ENCODE peak calls at places on chromosomes 4 and X, in nine cellular contexts. One of them, this sample, is unnamed.

GRCh38 chr4:1299301-1299860 is 9.7 kb downstream of the MAEA start:
- DNase-seq in uterus: no peak
- DNase-seq in RWPE1: no peak
- DNase-seq in right atrium auricular region: no peak
- DNase-seq in upper lobe of left lung: peak
- DNase-seq in suprapubic skin: peak
- DNase-seq in hippocampal formation: no peak
- DNase-seq in GM13977: no peak
- DNase-seq in adipocyte: no peak
- DNase-seq in this sample: no peak

GRCh38 chr4:122073615-122074014 is 78.5 kb upstream of the BLTP1 start:
- DNase-seq in uterus: no peak
- DNase-seq in RWPE1: no peak
- DNase-seq in right atrium auricular region: no peak
- DNase-seq in upper lobe of left lung: no peak
- DNase-seq in suprapubic skin: no peak
- DNase-seq in hippocampal formation: no peak
- DNase-seq in GM13977: no peak
- DNase-seq in adipocyte: no peak
- DNase-seq in this sample: no peak

GRCh38 chr4:93053140-93053539 is 749.4 kb downstream of the GRID2 start:
- DNase-seq in uterus: no peak
- DNase-seq in RWPE1: no peak
- DNase-seq in right atrium auricular region: no peak
- DNase-seq in upper lobe of left lung: no peak
- DNase-seq in suprapubic skin: no peak
- DNase-seq in hippocampal formation: no peak
- DNase-seq in GM13977: no peak
- DNase-seq in adipocyte: no peak
- DNase-seq in this sample: no peak

GRCh38 chrX:69388526-69388925 is 115.6 kb upstream of the NALF2 start:
- DNase-seq in uterus: no peak
- DNase-seq in RWPE1: no peak
- DNase-seq in right atrium auricular region: no peak
- DNase-seq in upper lobe of left lung: no peak
- DNase-seq in suprapubic skin: no peak
- DNase-seq in hippocampal formation: no peak
- DNase-seq in GM13977: no peak
- DNase-seq in adipocyte: no peak
- DNase-seq in this sample: no peak

GRCh38 chr4:129453524-129453923 is 357.6 kb downstream of the C4orf33 start:
- DNase-seq in uterus: no peak
- DNase-seq in RWPE1: no peak
- DNase-seq in right atrium auricular region: no peak
- DNase-seq in upper lobe of left lung: no peak
- DNase-seq in suprapubic skin: no peak
- DNase-seq in hippocampal formation: peak
- DNase-seq in GM13977: no peak
- DNase-seq in adipocyte: no peak
- DNase-seq in this sample: no peak

GRCh38 chrX:45633419-45633818 is 432.7 kb upstream of the DIPK2B start:
- DNase-seq in uterus: no peak
- DNase-seq in RWPE1: no peak
- DNase-seq in right atrium auricular region: no peak
- DNase-seq in upper lobe of left lung: no peak
- DNase-seq in suprapubic skin: no peak
- DNase-seq in hippocampal formation: no peak
- DNase-seq in GM13977: no peak
- DNase-seq in adipocyte: no peak
- DNase-seq in this sample: no peak

GRCh38 chr4:2168469-2169319 is 73.2 kb downstream of the HAUS3 start:
- DNase-seq in uterus: no peak
- DNase-seq in RWPE1: no peak
- DNase-seq in right atrium auricular region: no peak
- DNase-seq in upper lobe of left lung: no peak
- DNase-seq in suprapubic skin: no peak
- DNase-seq in hippocampal formation: no peak
- DNase-seq in GM13977: no peak
- DNase-seq in adipocyte: no peak
- DNase-seq in this sample: no peak

GRCh38 chr4:169823685-169824084 is 65.9 kb upstream of the HPF1 start:
- DNase-seq in uterus: no peak
- DNase-seq in RWPE1: peak
- DNase-seq in right atrium auricular region: no peak
- DNase-seq in upper lobe of left lung: no peak
- DNase-seq in suprapubic skin: no peak
- DNase-seq in hippocampal formation: no peak
- DNase-seq in GM13977: peak
- DNase-seq in adipocyte: peak
- DNase-seq in this sample: peak

GRCh38 chrX:41449615-41450014 is 2.5 kb downstream of the NYX start:
- DNase-seq in uterus: no peak
- DNase-seq in RWPE1: no peak
- DNase-seq in right atrium auricular region: no peak
- DNase-seq in upper lobe of left lung: no peak
- DNase-seq in suprapubic skin: no peak
- DNase-seq in hippocampal formation: no peak
- DNase-seq in GM13977: no peak
- DNase-seq in adipocyte: peak
- DNase-seq in this sample: no peak

This sample was measured in astrocyte of the cerebellum.